ENCODE peak calls at places on chromosomes 4 and X, in four cellular contexts. T is foreskin keratinocyte, V is kidney, Q is mucosa of descending colon. J is an unnamed sample.

GRCh38 chr4:4330794-4331193 is 40.7 kb downstream of the ZBTB49 start:
- DNase-seq in Q (no peak), V (no peak), T (no peak), J (no peak)

GRCh38 chrX:41858161-41858775 is 65.1 kb downstream of the CASK start:
- DNase-seq in Q (no peak), V (no peak), T (no peak), J (no peak)

GRCh38 chrX:44025611-44026010 is 52.4 kb upstream of the NDP start:
- DNase-seq in V (no peak), T (no peak), Q (no peak), J (no peak)

GRCh38 chr4:155703486-155704227 is 37.0 kb downstream of the GUCY1A1 start:
- DNase-seq in Q (no peak), T (no peak), V (no peak), J (no peak)

GRCh38 chrX:134640914-134641313 is 17.4 kb downstream of the PLAC1 start:
- DNase-seq in Q (no peak), T (no peak), V (no peak), J (no peak)

GRCh38 chr4:155305619-155306018 is 71.1 kb downstream of the MAP9 start:
- DNase-seq in Q (no peak), V (no peak), T (no peak), J (no peak)

GRCh38 chr4:77015390-77015789 is 60.4 kb downstream of the CCNI start:
- DNase-seq in T (no peak), Q (no peak), V (no peak), J (no peak)

GRCh38 chrX:65598559-65599147 is 64.1 kb upstream of the LAS1L start:
- DNase-seq in T (no peak), Q (no peak), V (no peak), J (no peak)

GRCh38 chrX:153875391-153876111 is 10.4 kb downstream of the L1CAM start:
- DNase-seq in Q (peak; percentile 72), T (no peak), V (peak; percentile 82), J (peak; percentile 88)

GRCh38 chr4:90438540-90438939 is 311.3 kb downstream of the CCSER1 start:
- DNase-seq in T (no peak), Q (no peak), V (no peak), J (no peak)

GRCh38 chr4:52566136-52567031 is 92.7 kb downstream of the USP46 start:
- DNase-seq in V (no peak), T (no peak), Q (no peak), J (no peak)

GRCh38 chrX:78329486-78329885 is 2.1 kb upstream of the CYSLTR1 start:
- DNase-seq in V (no peak), T (no peak), Q (no peak), J (no peak)

GRCh38 chr4:116638592-116638991 is 446.8 kb downstream of the TRAM1L1 start:
- DNase-seq in V (no peak), T (no peak), Q (no peak), J (no peak)

GRCh38 chr4:66564901-66565648 is 894.8 kb upstream of the EPHA5 start:
- DNase-seq in V (no peak), Q (no peak), T (no peak), J (no peak)

GRCh38 chr4:119626943-119627266 is 1.7 kb downstream of the PDE5A start:
- DNase-seq in T (no peak), V (no peak), Q (no peak), J (no peak)

GRCh38 chrX:10859353-10859752 is 239.0 kb upstream of the MID1 start:
- DNase-seq in V (no peak), Q (no peak), T (no peak), J (no peak)

DNA sequence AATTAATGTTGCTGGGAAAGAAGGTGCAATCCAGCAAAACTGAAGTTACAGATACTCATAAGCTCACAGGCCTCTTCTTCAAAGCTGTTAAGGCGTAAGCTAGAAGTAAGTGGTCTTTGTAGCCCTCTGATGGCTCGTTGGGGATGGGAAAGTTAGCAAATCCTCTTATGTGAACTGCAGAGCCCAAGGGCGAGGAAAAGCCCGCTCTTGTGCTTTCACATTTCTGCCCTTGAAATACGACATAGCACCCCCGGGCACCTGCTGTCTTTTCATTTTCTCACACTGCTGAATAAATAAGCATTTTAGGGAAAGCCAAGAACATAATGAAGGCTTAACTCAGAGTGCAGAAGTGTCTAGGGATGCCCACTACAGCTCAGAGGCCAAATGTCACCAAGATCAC is 73.1 kb upstream of the SORBS2 start:
- DNase-seq in Q (no peak), T (no peak), V (no peak), J (no peak)
- TF ChIP-seq CTCF in Q (no peak), T (no peak), V (no peak), J (no peak)

GRCh38 chr4:6727943-6728250 is 11.9 kb downstream of the BLOC1S4 start:
- DNase-seq in V (no peak), Q (no peak), T (no peak), J (no peak)
- H3K4me1 ChIP-seq in V (no peaks in the 10 kb centered on the region), Q (no peaks in the 10 kb centered on the region), T (peaks cover 6% of the 10 kb centered on the region), J (no peaks in the 10 kb centered on the region)

GRCh38 chrX:111445485-111445884 is 33.5 kb upstream of the DCX start:
- DNase-seq in T (no peak), Q (no peak), V (no peak), J (no peak)
- TF ChIP-seq CTCF in T (peak; percentile 56), Q (no peak), V (peak; percentile 48), J (peak; percentile 44)

DNA sequence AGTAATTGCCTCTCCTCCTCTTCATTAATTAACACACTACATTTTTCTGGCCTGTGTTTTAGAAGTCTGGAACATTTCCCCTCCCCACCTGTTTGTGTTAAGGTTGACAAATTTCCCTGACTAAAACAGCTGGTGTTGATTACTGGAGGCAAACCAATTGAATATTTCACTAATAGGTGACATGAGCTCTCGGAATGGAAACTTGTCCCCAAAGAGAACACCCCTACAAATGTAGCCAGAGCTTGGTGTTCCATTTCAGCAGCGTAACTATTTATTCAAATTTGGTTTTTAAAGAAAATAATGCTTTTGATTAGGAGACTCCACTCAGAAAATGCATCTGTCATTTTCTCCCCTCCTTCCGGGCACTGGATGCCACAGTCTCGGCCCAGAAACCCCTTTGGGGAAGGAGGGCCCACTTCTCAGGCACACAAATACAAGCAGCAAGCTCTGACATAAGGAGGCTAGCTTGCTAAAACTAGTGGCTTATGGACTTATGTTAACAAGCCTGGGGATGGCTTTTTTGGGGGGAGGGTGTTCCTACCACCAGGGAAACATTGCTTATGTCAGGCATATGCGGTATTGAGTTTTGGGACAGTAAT is 2.2 kb downstream of the RNF150 start:
- DNase-seq in Q (no peak), T (no peak), V (no peak), J (no peak)
- H3K4me1 ChIP-seq in Q (peaks cover 6% of the 10 kb centered on the region), T (no peaks in the 10 kb centered on the region), V (peaks cover 8% of the 10 kb centered on the region), J (peaks cover 27% of the 10 kb centered on the region)

GRCh38 chrX:53377464-53377863 is 45.0 kb downstream of the SMC1A start:
- DNase-seq in T (no peak), V (no peak), Q (no peak), J (no peak)

GRCh38 chrX:53379008-53379710 is 43.3 kb downstream of the SMC1A start:
- DNase-seq in Q (no peak), V (no peak), T (no peak), J (no peak)

GRCh38 chrX:53374222-53374820 is 48.1 kb downstream of the SMC1A start:
- DNase-seq in V (no peak), T (no peak), Q (no peak), J (no peak)

GRCh38 chrX:53373307-53373706 is 49.1 kb downstream of the SMC1A start:
- DNase-seq in V (no peak), Q (no peak), T (no peak), J (no peak)

DNA sequence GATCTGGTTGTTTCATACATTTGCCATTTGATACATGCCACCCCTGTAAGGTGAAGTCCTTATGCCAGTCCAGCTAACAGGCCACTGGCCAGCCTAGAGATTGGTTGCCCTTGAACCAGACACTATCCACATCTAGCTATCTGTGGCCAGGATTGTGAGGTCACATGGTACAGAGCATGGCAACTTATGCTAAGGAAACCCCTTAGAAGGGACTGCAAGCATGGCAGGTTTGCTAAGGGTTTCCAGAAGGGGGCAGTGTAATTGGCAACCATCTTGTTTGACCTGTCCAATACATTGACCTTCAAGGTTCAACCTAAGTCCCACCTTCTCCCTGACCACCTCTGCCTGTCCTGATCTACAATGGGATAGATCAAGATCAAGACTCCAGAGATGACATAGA is 47.5 kb downstream of the SMC1A start:
- DNase-seq in Q (no peak), T (no peak), V (no peak), J (no peak)
- TF ChIP-seq CTCF in Q (no peak), T (no peak), V (no peak), J (no peak)

GRCh38 chrX:19760345-19760744 is 127.1 kb downstream of the SH3KBP1 start:
- DNase-seq in V (no peak), Q (no peak), T (no peak), J (no peak)

GRCh38 chrX:19756577-19757131 is 130.7 kb downstream of the SH3KBP1 start:
- DNase-seq in Q (no peak), V (no peak), T (no peak), J (no peak)

GRCh38 chrX:19761554-19762295 is 125.7 kb downstream of the SH3KBP1 start:
- DNase-seq in V (no peak), T (no peak), Q (no peak), J (no peak)

GRCh38 chrX:19760841-19761512 is 126.4 kb downstream of the SH3KBP1 start:
- DNase-seq in V (no peak), T (no peak), Q (no peak), J (no peak)

DNA sequence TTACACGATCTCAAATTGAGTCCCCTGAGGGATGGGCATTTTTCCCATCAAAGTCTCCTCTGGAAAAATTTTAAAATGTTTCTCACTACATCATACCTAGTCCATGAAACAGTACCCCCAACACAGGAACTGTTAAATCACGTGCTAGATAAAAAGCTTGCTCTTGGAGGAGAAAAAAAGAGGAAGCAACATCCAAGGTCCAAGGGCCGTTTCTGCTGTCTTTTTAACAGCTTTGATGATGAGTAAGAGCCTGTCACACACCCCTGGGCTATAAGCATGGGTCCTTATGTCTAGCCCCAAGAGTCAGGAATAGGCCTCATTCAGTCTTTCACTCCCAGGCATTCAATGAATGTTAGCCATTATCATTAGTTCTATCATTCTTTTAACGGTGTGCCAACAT is 128.9 kb downstream of the SH3KBP1 start:
- DNase-seq in V (no peak), Q (no peak), T (no peak), J (no peak)
- H3K4me1 ChIP-seq in V (peaks cover 9% of the 10 kb centered on the region), Q (peaks cover 2% of the 10 kb centered on the region), T (no peaks in the 10 kb centered on the region), J (no peaks in the 10 kb centered on the region)

GRCh38 chrX:48474581-48474980 is 1.4 kb upstream of the FTSJ1 start:
- DNase-seq in T (no peak), V (peak; percentile 46), Q (no peak), J (no peak)

GRCh38 chrX:48473718-48473990 is 2.3 kb upstream of the FTSJ1 start:
- DNase-seq in T (no peak), V (peak; percentile 48), Q (no peak), J (no peak)

GRCh38 chrX:48472851-48473717 is 2.9 kb upstream of the FTSJ1 start:
- DNase-seq in Q (no peak), T (no peak), V (peak; percentile 6), J (no peak)

GRCh38 chrX:48475295-48475694 is 704 bp upstream of the FTSJ1 start:
- DNase-seq in V (no peak), Q (no peak), T (no peak), J (no peak)

GRCh38 chrX:48474127-48474526 is 1.9 kb upstream of the FTSJ1 start:
- DNase-seq in Q (no peak), T (no peak), V (no peak), J (no peak)
- TF ChIP-seq CTCF in Q (no peak), T (peak; percentile 53), V (no peak), J (no peak)

J was measured in spleen.